ENCODE peak calls at places on chromosomes 13 and 19, in six cellular contexts. One of them, this sample, is unnamed.

GRCh38 chr13:41458187-41458938 is 1.0 kb downstream of the RGCC start:
- DNase-seq in NCI-H345: no peak
- DNase-seq in central memory CD4-positive, alpha-beta T cell: peak; percentile 49
- DNase-seq in T follicular helper cell: no peak
- DNase-seq in sciatic nerve: no peak
- DNase-seq in NCI-H1436: no peak
- DNase-seq in this sample: no peak

GRCh38 chr13:32911506-32911905 is 104.7 kb upstream of the KL start:
- DNase-seq in NCI-H345: peak; percentile 41
- DNase-seq in central memory CD4-positive, alpha-beta T cell: no peak
- DNase-seq in T follicular helper cell: no peak
- DNase-seq in sciatic nerve: no peak
- DNase-seq in NCI-H1436: peak; percentile 26
- DNase-seq in this sample: peak; percentile 50

GRCh38 chr13:113034451-113035208 is 65.6 kb downstream of the MCF2L start:
- DNase-seq in NCI-H345: no peak
- DNase-seq in central memory CD4-positive, alpha-beta T cell: no peak
- DNase-seq in T follicular helper cell: no peak
- DNase-seq in sciatic nerve: no peak
- DNase-seq in NCI-H1436: no peak
- DNase-seq in this sample: peak; percentile 29

GRCh38 chr13:100063333-100063732 is 25.6 kb upstream of the PCCA start:
- DNase-seq in NCI-H345: no peak
- DNase-seq in central memory CD4-positive, alpha-beta T cell: no peak
- DNase-seq in T follicular helper cell: no peak
- DNase-seq in sciatic nerve: no peak
- DNase-seq in NCI-H1436: no peak
- DNase-seq in this sample: peak; percentile 40

GRCh38 chr19:51509823-51510660 is 8.4 kb upstream of the SIGLEC12 start:
- DNase-seq in NCI-H345: no peak
- DNase-seq in central memory CD4-positive, alpha-beta T cell: no peak
- DNase-seq in T follicular helper cell: no peak
- DNase-seq in sciatic nerve: no peak
- DNase-seq in NCI-H1436: no peak
- DNase-seq in this sample: no peak

GRCh38 chr19:35107541-35107939 is 8.1 kb upstream of the FXYD3 start:
- DNase-seq in NCI-H345: no peak
- DNase-seq in central memory CD4-positive, alpha-beta T cell: no peak
- DNase-seq in T follicular helper cell: no peak
- DNase-seq in sciatic nerve: no peak
- DNase-seq in NCI-H1436: no peak
- DNase-seq in this sample: peak; percentile 62

GRCh38 chr13:46211116-46211515 is 612 bp upstream of the LRRC63 start:
- DNase-seq in NCI-H345: peak; percentile 27
- DNase-seq in central memory CD4-positive, alpha-beta T cell: peak; percentile 67
- DNase-seq in T follicular helper cell: peak; percentile 45
- DNase-seq in sciatic nerve: no peak
- DNase-seq in NCI-H1436: no peak
- DNase-seq in this sample: no peak

GRCh38 chr19:33442706-33443105 is 69.2 kb downstream of the CEBPG start:
- DNase-seq in NCI-H345: no peak
- DNase-seq in central memory CD4-positive, alpha-beta T cell: no peak
- DNase-seq in T follicular helper cell: no peak
- DNase-seq in sciatic nerve: peak; percentile 35
- DNase-seq in NCI-H1436: no peak
- DNase-seq in this sample: no peak

GRCh38 chr13:75787249-75787940 is 151.3 kb downstream of the LMO7 start:
- DNase-seq in NCI-H345: no peak
- DNase-seq in central memory CD4-positive, alpha-beta T cell: no peak
- DNase-seq in T follicular helper cell: no peak
- DNase-seq in sciatic nerve: no peak
- DNase-seq in NCI-H1436: no peak
- DNase-seq in this sample: no peak

GRCh38 chr13:26061947-26062346 is 10.1 kb upstream of the SHISA2 start:
- DNase-seq in NCI-H345: no peak
- DNase-seq in central memory CD4-positive, alpha-beta T cell: no peak
- DNase-seq in T follicular helper cell: no peak
- DNase-seq in sciatic nerve: no peak
- DNase-seq in NCI-H1436: no peak
- DNase-seq in this sample: peak; percentile 89

GRCh38 chr13:73133536-73133935 is 74.7 kb downstream of the KLF5 start:
- DNase-seq in NCI-H345: no peak
- DNase-seq in central memory CD4-positive, alpha-beta T cell: no peak
- DNase-seq in T follicular helper cell: no peak
- DNase-seq in sciatic nerve: no peak
- DNase-seq in NCI-H1436: no peak
- DNase-seq in this sample: no peak

GRCh38 chr19:3857449-3858003 is 11.3 kb downstream of the ZFR2 start:
- DNase-seq in NCI-H345: peak; percentile 44
- DNase-seq in central memory CD4-positive, alpha-beta T cell: no peak
- DNase-seq in T follicular helper cell: no peak
- DNase-seq in sciatic nerve: no peak
- DNase-seq in NCI-H1436: peak; percentile 61
- DNase-seq in this sample: no peak

GRCh38 chr13:106143392-106143791 is 392.1 kb downstream of the EFNB2 start:
- DNase-seq in NCI-H345: no peak
- DNase-seq in central memory CD4-positive, alpha-beta T cell: no peak
- DNase-seq in T follicular helper cell: no peak
- DNase-seq in sciatic nerve: no peak
- DNase-seq in NCI-H1436: no peak
- DNase-seq in this sample: no peak

GRCh38 chr19:1862424-1863307 is 713 bp downstream of the KLF16 start:
- DNase-seq in NCI-H345: peak; percentile 46
- DNase-seq in central memory CD4-positive, alpha-beta T cell: peak; percentile 63
- DNase-seq in T follicular helper cell: peak; percentile 58
- DNase-seq in sciatic nerve: no peak
- DNase-seq in NCI-H1436: peak; percentile 21
- DNase-seq in this sample: no peak

GRCh38 chr19:11054628-11055027 is 34.6 kb upstream of the LDLR start:
- DNase-seq in NCI-H345: no peak
- DNase-seq in central memory CD4-positive, alpha-beta T cell: no peak
- DNase-seq in T follicular helper cell: no peak
- DNase-seq in sciatic nerve: no peak
- DNase-seq in NCI-H1436: no peak
- DNase-seq in this sample: no peak

GRCh38 chr13:59747529-59747928 is 416.2 kb downstream of the DIAPH3 start:
- DNase-seq in NCI-H345: no peak
- DNase-seq in central memory CD4-positive, alpha-beta T cell: no peak
- DNase-seq in T follicular helper cell: no peak
- DNase-seq in sciatic nerve: no peak
- DNase-seq in NCI-H1436: no peak
- DNase-seq in this sample: no peak

GRCh38 chr19:15671237-15671636 is 1.6 kb upstream of the CYP4F12 start:
- DNase-seq in NCI-H345: no peak
- DNase-seq in central memory CD4-positive, alpha-beta T cell: no peak
- DNase-seq in T follicular helper cell: no peak
- DNase-seq in sciatic nerve: no peak
- DNase-seq in NCI-H1436: no peak
- DNase-seq in this sample: no peak

GRCh38 chr19:42452590-42452989 is 9.8 kb upstream of the CXCL17 start:
- DNase-seq in NCI-H345: no peak
- DNase-seq in central memory CD4-positive, alpha-beta T cell: no peak
- DNase-seq in T follicular helper cell: no peak
- DNase-seq in sciatic nerve: no peak
- DNase-seq in NCI-H1436: no peak
- DNase-seq in this sample: no peak

GRCh38 chr13:82560889-82561288 is 1321.4 kb downstream of the SLITRK1 start:
- DNase-seq in NCI-H345: no peak
- DNase-seq in central memory CD4-positive, alpha-beta T cell: no peak
- DNase-seq in T follicular helper cell: no peak
- DNase-seq in sciatic nerve: no peak
- DNase-seq in NCI-H1436: no peak
- DNase-seq in this sample: no peak

GRCh38 chr13:95382411-95382810 is 81.2 kb upstream of the ABCC4 start:
- DNase-seq in NCI-H345: no peak
- DNase-seq in central memory CD4-positive, alpha-beta T cell: no peak
- DNase-seq in T follicular helper cell: no peak
- DNase-seq in sciatic nerve: no peak
- DNase-seq in NCI-H1436: no peak
- DNase-seq in this sample: no peak

GRCh38 chr13:92739306-92739818 is 487.2 kb upstream of the GPC6 start:
- DNase-seq in NCI-H345: no peak
- DNase-seq in central memory CD4-positive, alpha-beta T cell: no peak
- DNase-seq in T follicular helper cell: no peak
- DNase-seq in sciatic nerve: no peak
- DNase-seq in NCI-H1436: no peak
- DNase-seq in this sample: no peak

GRCh38 chr19:22052644-22053013 is 345 bp downstream of the ZNF257 start:
- DNase-seq in NCI-H345: peak; percentile 53
- DNase-seq in central memory CD4-positive, alpha-beta T cell: no peak
- DNase-seq in T follicular helper cell: no peak
- DNase-seq in sciatic nerve: peak; percentile 57
- DNase-seq in NCI-H1436: no peak
- DNase-seq in this sample: no peak

GRCh38 chr19:42487025-42487797 is 41.1 kb downstream of the CEACAM1 start:
- DNase-seq in NCI-H345: no peak
- DNase-seq in central memory CD4-positive, alpha-beta T cell: no peak
- DNase-seq in T follicular helper cell: no peak
- DNase-seq in sciatic nerve: no peak
- DNase-seq in NCI-H1436: no peak
- DNase-seq in this sample: peak; percentile 39

GRCh38 chr13:79541426-79542049 is 60.6 kb downstream of the NDFIP2 start:
- DNase-seq in NCI-H345: peak; percentile 48
- DNase-seq in central memory CD4-positive, alpha-beta T cell: peak; percentile 57
- DNase-seq in T follicular helper cell: no peak
- DNase-seq in sciatic nerve: no peak
- DNase-seq in NCI-H1436: peak; percentile 44
- DNase-seq in this sample: peak; percentile 14

GRCh38 chr19:55181740-55182139 is 1.7 kb upstream of the SYT5 start:
- DNase-seq in NCI-H345: no peak
- DNase-seq in central memory CD4-positive, alpha-beta T cell: no peak
- DNase-seq in T follicular helper cell: no peak
- DNase-seq in sciatic nerve: no peak
- DNase-seq in NCI-H1436: no peak
- DNase-seq in this sample: no peak

GRCh38 chr19:3984908-3985642 is at the start of gene EEF2:
- DNase-seq in NCI-H345: peak; percentile 92
- DNase-seq in central memory CD4-positive, alpha-beta T cell: peak; percentile 91
- DNase-seq in T follicular helper cell: peak; percentile 86
- DNase-seq in sciatic nerve: peak; percentile 96
- DNase-seq in NCI-H1436: peak; percentile 91
- DNase-seq in this sample: peak; percentile 65

GRCh38 chr13:25699056-25699455 is 327.3 kb downstream of the ATP8A2 start:
- DNase-seq in NCI-H345: no peak
- DNase-seq in central memory CD4-positive, alpha-beta T cell: no peak
- DNase-seq in T follicular helper cell: no peak
- DNase-seq in sciatic nerve: no peak
- DNase-seq in NCI-H1436: no peak
- DNase-seq in this sample: peak; percentile 59

GRCh38 chr13:28373803-28374202 is 121.1 kb downstream of the FLT1 start:
- DNase-seq in NCI-H345: no peak
- DNase-seq in central memory CD4-positive, alpha-beta T cell: no peak
- DNase-seq in T follicular helper cell: no peak
- DNase-seq in sciatic nerve: no peak
- DNase-seq in NCI-H1436: no peak
- DNase-seq in this sample: no peak

GRCh38 chr19:9936151-9937000 is at the start of gene OLFM2:
- DNase-seq in NCI-H345: peak; percentile 5
- DNase-seq in central memory CD4-positive, alpha-beta T cell: no peak
- DNase-seq in T follicular helper cell: no peak
- DNase-seq in sciatic nerve: no peak
- DNase-seq in NCI-H1436: peak; percentile 26
- DNase-seq in this sample: no peak

GRCh38 chr19:6042776-6043726 is 65.1 kb upstream of the RANBP3 start:
- DNase-seq in NCI-H345: no peak
- DNase-seq in central memory CD4-positive, alpha-beta T cell: no peak
- DNase-seq in T follicular helper cell: no peak
- DNase-seq in sciatic nerve: peak; percentile 15
- DNase-seq in NCI-H1436: no peak
- DNase-seq in this sample: no peak

GRCh38 chr13:113845055-113845454 is 18.8 kb downstream of the GAS6 start:
- DNase-seq in NCI-H345: no peak
- DNase-seq in central memory CD4-positive, alpha-beta T cell: no peak
- DNase-seq in T follicular helper cell: no peak
- DNase-seq in sciatic nerve: peak; percentile 51
- DNase-seq in NCI-H1436: no peak
- DNase-seq in this sample: no peak

GRCh38 chr13:51922771-51923480 is 61.2 kb downstream of the CCDC70 start:
- DNase-seq in NCI-H345: no peak
- DNase-seq in central memory CD4-positive, alpha-beta T cell: no peak
- DNase-seq in T follicular helper cell: no peak
- DNase-seq in sciatic nerve: no peak
- DNase-seq in NCI-H1436: no peak
- DNase-seq in this sample: no peak

GRCh38 chr19:49933643-49934042 is 4.3 kb upstream of the NUP62 start:
- DNase-seq in NCI-H345: no peak
- DNase-seq in central memory CD4-positive, alpha-beta T cell: no peak
- DNase-seq in T follicular helper cell: no peak
- DNase-seq in sciatic nerve: peak; percentile 36
- DNase-seq in NCI-H1436: no peak
- DNase-seq in this sample: no peak

GRCh38 chr13:84940801-84941200 is 858.4 kb downstream of the SLITRK6 start:
- DNase-seq in NCI-H345: no peak
- DNase-seq in central memory CD4-positive, alpha-beta T cell: no peak
- DNase-seq in T follicular helper cell: no peak
- DNase-seq in sciatic nerve: no peak
- DNase-seq in NCI-H1436: no peak
- DNase-seq in this sample: no peak

GRCh38 chr19:53772943-53773342 is 51.2 kb downstream of the NLRP12 start:
- DNase-seq in NCI-H345: peak; percentile 8
- DNase-seq in central memory CD4-positive, alpha-beta T cell: peak; percentile 17
- DNase-seq in T follicular helper cell: peak; percentile 34
- DNase-seq in sciatic nerve: no peak
- DNase-seq in NCI-H1436: peak; percentile 56
- DNase-seq in this sample: peak; percentile 67

GRCh38 chr13:72959643-72960042 is 99.2 kb upstream of the KLF5 start:
- DNase-seq in NCI-H345: no peak
- DNase-seq in central memory CD4-positive, alpha-beta T cell: no peak
- DNase-seq in T follicular helper cell: no peak
- DNase-seq in sciatic nerve: no peak
- DNase-seq in NCI-H1436: no peak
- DNase-seq in this sample: no peak

GRCh38 chr13:96728463-96728862 is 265.8 kb downstream of the OXGR1 start:
- DNase-seq in NCI-H345: no peak
- DNase-seq in central memory CD4-positive, alpha-beta T cell: no peak
- DNase-seq in T follicular helper cell: no peak
- DNase-seq in sciatic nerve: no peak
- DNase-seq in NCI-H1436: no peak
- DNase-seq in this sample: no peak

GRCh38 chr13:41267106-41267505 is 3.7 kb upstream of the MTRF1 start:
- DNase-seq in NCI-H345: no peak
- DNase-seq in central memory CD4-positive, alpha-beta T cell: no peak
- DNase-seq in T follicular helper cell: no peak
- DNase-seq in sciatic nerve: no peak
- DNase-seq in NCI-H1436: no peak
- DNase-seq in this sample: no peak

GRCh38 chr13:33932765-33933406 is 114.9 kb downstream of the RFC3 start:
- DNase-seq in NCI-H345: no peak
- DNase-seq in central memory CD4-positive, alpha-beta T cell: no peak
- DNase-seq in T follicular helper cell: no peak
- DNase-seq in sciatic nerve: no peak
- DNase-seq in NCI-H1436: no peak
- DNase-seq in this sample: no peak

GRCh38 chr19:30784850-30785459 is 412.8 kb downstream of the ZNF536 start:
- DNase-seq in NCI-H345: no peak
- DNase-seq in central memory CD4-positive, alpha-beta T cell: peak; percentile 28
- DNase-seq in T follicular helper cell: peak; percentile 40
- DNase-seq in sciatic nerve: peak; percentile 70
- DNase-seq in NCI-H1436: no peak
- DNase-seq in this sample: peak; percentile 52

This sample was measured in H4.